ENCODE peak calls at places on chromosome X, in eight cellular contexts. One of them, this sample, is unnamed.

GRCh38 chrX:129642641-129643040 is 12.1 kb downstream of the APLN start:
- DNase-seq in AG08396: no peak
- DNase-seq in NAMALWA: no peak
- DNase-seq in GM13977: no peak
- DNase-seq in HEK293T: no peak
- DNase-seq in activated CD4-positive, CD25-positive, alpha-beta regulatory T cell treated with anti-CD3 and anti-CD28 coated beads, Interleukin-2, amount 50 U/mL, for 72 hours: no peak
- DNase-seq in MM.1S: no peak
- DNase-seq in T-cell: no peak
- DNase-seq in this sample: no peak

GRCh38 chrX:31449064-31449463 is 377.2 kb upstream of the FTHL17 start:
- DNase-seq in AG08396: no peak
- DNase-seq in NAMALWA: no peak
- DNase-seq in GM13977: no peak
- DNase-seq in HEK293T: no peak
- DNase-seq in activated CD4-positive, CD25-positive, alpha-beta regulatory T cell treated with anti-CD3 and anti-CD28 coated beads, Interleukin-2, amount 50 U/mL, for 72 hours: no peak
- DNase-seq in MM.1S: no peak
- DNase-seq in T-cell: no peak
- DNase-seq in this sample: no peak

GRCh38 chrX:148960060-148960459 is 459.6 kb downstream of the AFF2 start:
- DNase-seq in AG08396: no peak
- DNase-seq in NAMALWA: no peak
- DNase-seq in GM13977: no peak
- DNase-seq in HEK293T: no peak
- DNase-seq in activated CD4-positive, CD25-positive, alpha-beta regulatory T cell treated with anti-CD3 and anti-CD28 coated beads, Interleukin-2, amount 50 U/mL, for 72 hours: no peak
- DNase-seq in MM.1S: no peak
- DNase-seq in T-cell: no peak
- DNase-seq in this sample: peak

GRCh38 chrX:16491461-16491860 is 158.5 kb upstream of the S100G start:
- DNase-seq in AG08396: no peak
- DNase-seq in NAMALWA: no peak
- DNase-seq in GM13977: no peak
- DNase-seq in HEK293T: no peak
- DNase-seq in activated CD4-positive, CD25-positive, alpha-beta regulatory T cell treated with anti-CD3 and anti-CD28 coated beads, Interleukin-2, amount 50 U/mL, for 72 hours: no peak
- DNase-seq in MM.1S: no peak
- DNase-seq in T-cell: no peak
- DNase-seq in this sample: no peak

GRCh38 chrX:71366674-71367256 is 608 bp downstream of the TAF1 start:
- DNase-seq in AG08396: peak
- DNase-seq in NAMALWA: peak
- DNase-seq in GM13977: no peak
- DNase-seq in HEK293T: peak
- DNase-seq in activated CD4-positive, CD25-positive, alpha-beta regulatory T cell treated with anti-CD3 and anti-CD28 coated beads, Interleukin-2, amount 50 U/mL, for 72 hours: peak
- DNase-seq in MM.1S: peak
- DNase-seq in T-cell: peak
- DNase-seq in this sample: peak

GRCh38 chrX:72569786-72570185 is 2.9 kb downstream of the HDAC8 start:
- DNase-seq in AG08396: peak
- DNase-seq in NAMALWA: no peak
- DNase-seq in GM13977: no peak
- DNase-seq in HEK293T: no peak
- DNase-seq in activated CD4-positive, CD25-positive, alpha-beta regulatory T cell treated with anti-CD3 and anti-CD28 coated beads, Interleukin-2, amount 50 U/mL, for 72 hours: no peak
- DNase-seq in MM.1S: no peak
- DNase-seq in T-cell: no peak
- DNase-seq in this sample: peak

GRCh38 chrX:71637848-71638247 is 19.5 kb upstream of the CXCR3 start:
- DNase-seq in AG08396: no peak
- DNase-seq in NAMALWA: no peak
- DNase-seq in GM13977: no peak
- DNase-seq in HEK293T: no peak
- DNase-seq in activated CD4-positive, CD25-positive, alpha-beta regulatory T cell treated with anti-CD3 and anti-CD28 coated beads, Interleukin-2, amount 50 U/mL, for 72 hours: no peak
- DNase-seq in MM.1S: no peak
- DNase-seq in T-cell: no peak
- DNase-seq in this sample: no peak

GRCh38 chrX:25968920-25969319 is 169.2 kb upstream of the MAGEB18 start:
- DNase-seq in AG08396: no peak
- DNase-seq in NAMALWA: peak
- DNase-seq in GM13977: peak
- DNase-seq in HEK293T: peak
- DNase-seq in activated CD4-positive, CD25-positive, alpha-beta regulatory T cell treated with anti-CD3 and anti-CD28 coated beads, Interleukin-2, amount 50 U/mL, for 72 hours: no peak
- DNase-seq in MM.1S: peak
- DNase-seq in T-cell: no peak
- DNase-seq in this sample: peak

GRCh38 chrX:2501246-2502102 is 698 bp upstream of the DHRSX start:
- DNase-seq in AG08396: peak
- DNase-seq in NAMALWA: no peak
- DNase-seq in GM13977: peak
- DNase-seq in HEK293T: no peak
- DNase-seq in activated CD4-positive, CD25-positive, alpha-beta regulatory T cell treated with anti-CD3 and anti-CD28 coated beads, Interleukin-2, amount 50 U/mL, for 72 hours: no peak
- DNase-seq in MM.1S: no peak
- DNase-seq in T-cell: no peak
- DNase-seq in this sample: no peak

GRCh38 chrX:84259868-84260267 is 71.9 kb upstream of the RPS6KA6 start:
- DNase-seq in AG08396: no peak
- DNase-seq in NAMALWA: no peak
- DNase-seq in GM13977: no peak
- DNase-seq in HEK293T: no peak
- DNase-seq in activated CD4-positive, CD25-positive, alpha-beta regulatory T cell treated with anti-CD3 and anti-CD28 coated beads, Interleukin-2, amount 50 U/mL, for 72 hours: no peak
- DNase-seq in MM.1S: no peak
- DNase-seq in T-cell: no peak
- DNase-seq in this sample: no peak

GRCh38 chrX:20144491-20144890 is 2.9 kb upstream of the EIF1AX start:
- DNase-seq in AG08396: no peak
- DNase-seq in NAMALWA: no peak
- DNase-seq in GM13977: no peak
- DNase-seq in HEK293T: no peak
- DNase-seq in activated CD4-positive, CD25-positive, alpha-beta regulatory T cell treated with anti-CD3 and anti-CD28 coated beads, Interleukin-2, amount 50 U/mL, for 72 hours: no peak
- DNase-seq in MM.1S: no peak
- DNase-seq in T-cell: no peak
- DNase-seq in this sample: peak

GRCh38 chrX:126655061-126655460 is 102.4 kb upstream of the DCAF12L1 start:
- DNase-seq in AG08396: no peak
- DNase-seq in NAMALWA: no peak
- DNase-seq in GM13977: no peak
- DNase-seq in HEK293T: no peak
- DNase-seq in activated CD4-positive, CD25-positive, alpha-beta regulatory T cell treated with anti-CD3 and anti-CD28 coated beads, Interleukin-2, amount 50 U/mL, for 72 hours: no peak
- DNase-seq in MM.1S: no peak
- DNase-seq in T-cell: no peak
- DNase-seq in this sample: peak

GRCh38 chrX:46979340-46979739 is 67.1 kb downstream of the JADE3 start:
- DNase-seq in AG08396: peak
- DNase-seq in NAMALWA: no peak
- DNase-seq in GM13977: no peak
- DNase-seq in HEK293T: no peak
- DNase-seq in activated CD4-positive, CD25-positive, alpha-beta regulatory T cell treated with anti-CD3 and anti-CD28 coated beads, Interleukin-2, amount 50 U/mL, for 72 hours: no peak
- DNase-seq in MM.1S: no peak
- DNase-seq in T-cell: no peak
- DNase-seq in this sample: no peak

GRCh38 chrX:10615931-10616780 is 4.2 kb downstream of the MID1 start:
- DNase-seq in AG08396: peak
- DNase-seq in NAMALWA: peak
- DNase-seq in GM13977: peak
- DNase-seq in HEK293T: peak
- DNase-seq in activated CD4-positive, CD25-positive, alpha-beta regulatory T cell treated with anti-CD3 and anti-CD28 coated beads, Interleukin-2, amount 50 U/mL, for 72 hours: no peak
- DNase-seq in MM.1S: no peak
- DNase-seq in T-cell: no peak
- DNase-seq in this sample: peak

GRCh38 chrX:134764202-134764785 is 106.0 kb upstream of the PLAC1 start:
- DNase-seq in AG08396: peak
- DNase-seq in NAMALWA: peak
- DNase-seq in GM13977: peak
- DNase-seq in HEK293T: peak
- DNase-seq in activated CD4-positive, CD25-positive, alpha-beta regulatory T cell treated with anti-CD3 and anti-CD28 coated beads, Interleukin-2, amount 50 U/mL, for 72 hours: no peak
- DNase-seq in MM.1S: peak
- DNase-seq in T-cell: no peak
- DNase-seq in this sample: peak

GRCh38 chrX:45849261-45849660 is 648.6 kb upstream of the DIPK2B start:
- DNase-seq in AG08396: peak
- DNase-seq in NAMALWA: peak
- DNase-seq in GM13977: peak
- DNase-seq in HEK293T: peak
- DNase-seq in activated CD4-positive, CD25-positive, alpha-beta regulatory T cell treated with anti-CD3 and anti-CD28 coated beads, Interleukin-2, amount 50 U/mL, for 72 hours: no peak
- DNase-seq in MM.1S: peak
- DNase-seq in T-cell: peak
- DNase-seq in this sample: peak

GRCh38 chrX:46912673-46913491 is 661 bp downstream of the JADE3 start:
- DNase-seq in AG08396: peak
- DNase-seq in NAMALWA: peak
- DNase-seq in GM13977: peak
- DNase-seq in HEK293T: peak
- DNase-seq in activated CD4-positive, CD25-positive, alpha-beta regulatory T cell treated with anti-CD3 and anti-CD28 coated beads, Interleukin-2, amount 50 U/mL, for 72 hours: peak
- DNase-seq in MM.1S: peak
- DNase-seq in T-cell: no peak
- DNase-seq in this sample: peak

GRCh38 chrX:119004920-119005524 is 30.6 kb downstream of the LONRF3 start:
- DNase-seq in AG08396: peak
- DNase-seq in NAMALWA: peak
- DNase-seq in GM13977: peak
- DNase-seq in HEK293T: peak
- DNase-seq in activated CD4-positive, CD25-positive, alpha-beta regulatory T cell treated with anti-CD3 and anti-CD28 coated beads, Interleukin-2, amount 50 U/mL, for 72 hours: peak
- DNase-seq in MM.1S: peak
- DNase-seq in T-cell: peak
- DNase-seq in this sample: peak

GRCh38 chrX:118726887-118727685 is at the start of gene IL13RA1:
- DNase-seq in AG08396: peak
- DNase-seq in NAMALWA: no peak
- DNase-seq in GM13977: peak
- DNase-seq in HEK293T: peak
- DNase-seq in activated CD4-positive, CD25-positive, alpha-beta regulatory T cell treated with anti-CD3 and anti-CD28 coated beads, Interleukin-2, amount 50 U/mL, for 72 hours: peak
- DNase-seq in MM.1S: peak
- DNase-seq in T-cell: no peak
- DNase-seq in this sample: peak

GRCh38 chrX:123310112-123310511 is 126.0 kb downstream of the GRIA3 start:
- DNase-seq in AG08396: no peak
- DNase-seq in NAMALWA: no peak
- DNase-seq in GM13977: no peak
- DNase-seq in HEK293T: no peak
- DNase-seq in activated CD4-positive, CD25-positive, alpha-beta regulatory T cell treated with anti-CD3 and anti-CD28 coated beads, Interleukin-2, amount 50 U/mL, for 72 hours: no peak
- DNase-seq in MM.1S: no peak
- DNase-seq in T-cell: no peak
- DNase-seq in this sample: no peak

GRCh38 chrX:110143454-110144210 is 140.7 kb downstream of the TMEM164 start:
- DNase-seq in AG08396: no peak
- DNase-seq in NAMALWA: no peak
- DNase-seq in GM13977: no peak
- DNase-seq in HEK293T: no peak
- DNase-seq in activated CD4-positive, CD25-positive, alpha-beta regulatory T cell treated with anti-CD3 and anti-CD28 coated beads, Interleukin-2, amount 50 U/mL, for 72 hours: no peak
- DNase-seq in MM.1S: no peak
- DNase-seq in T-cell: no peak
- DNase-seq in this sample: no peak

GRCh38 chrX:41779058-41779564 is 55.1 kb downstream of the GPR82 start:
- DNase-seq in AG08396: no peak
- DNase-seq in NAMALWA: no peak
- DNase-seq in GM13977: no peak
- DNase-seq in HEK293T: no peak
- DNase-seq in activated CD4-positive, CD25-positive, alpha-beta regulatory T cell treated with anti-CD3 and anti-CD28 coated beads, Interleukin-2, amount 50 U/mL, for 72 hours: no peak
- DNase-seq in MM.1S: no peak
- DNase-seq in T-cell: no peak
- DNase-seq in this sample: peak

GRCh38 chrX:154373340-154374306 is 811 bp downstream of the FLNA start:
- DNase-seq in AG08396: peak
- DNase-seq in NAMALWA: no peak
- DNase-seq in GM13977: peak
- DNase-seq in HEK293T: peak
- DNase-seq in activated CD4-positive, CD25-positive, alpha-beta regulatory T cell treated with anti-CD3 and anti-CD28 coated beads, Interleukin-2, amount 50 U/mL, for 72 hours: no peak
- DNase-seq in MM.1S: no peak
- DNase-seq in T-cell: no peak
- DNase-seq in this sample: peak

GRCh38 chrX:137748827-137749226 is 182.9 kb downstream of the ZIC3 start:
- DNase-seq in AG08396: no peak
- DNase-seq in NAMALWA: no peak
- DNase-seq in GM13977: no peak
- DNase-seq in HEK293T: no peak
- DNase-seq in activated CD4-positive, CD25-positive, alpha-beta regulatory T cell treated with anti-CD3 and anti-CD28 coated beads, Interleukin-2, amount 50 U/mL, for 72 hours: no peak
- DNase-seq in MM.1S: no peak
- DNase-seq in T-cell: no peak
- DNase-seq in this sample: no peak

GRCh38 chrX:111372065-111372464 is 39.9 kb downstream of the DCX start:
- DNase-seq in AG08396: no peak
- DNase-seq in NAMALWA: no peak
- DNase-seq in GM13977: no peak
- DNase-seq in HEK293T: no peak
- DNase-seq in activated CD4-positive, CD25-positive, alpha-beta regulatory T cell treated with anti-CD3 and anti-CD28 coated beads, Interleukin-2, amount 50 U/mL, for 72 hours: no peak
- DNase-seq in MM.1S: no peak
- DNase-seq in T-cell: no peak
- DNase-seq in this sample: no peak

GRCh38 chrX:10660171-10660570 is 39.8 kb upstream of the MID1 start:
- DNase-seq in AG08396: no peak
- DNase-seq in NAMALWA: no peak
- DNase-seq in GM13977: no peak
- DNase-seq in HEK293T: no peak
- DNase-seq in activated CD4-positive, CD25-positive, alpha-beta regulatory T cell treated with anti-CD3 and anti-CD28 coated beads, Interleukin-2, amount 50 U/mL, for 72 hours: no peak
- DNase-seq in MM.1S: no peak
- DNase-seq in T-cell: no peak
- DNase-seq in this sample: no peak

GRCh38 chrX:154036513-154036912 is 16.8 kb upstream of the IRAK1 start:
- DNase-seq in AG08396: no peak
- DNase-seq in NAMALWA: no peak
- DNase-seq in GM13977: no peak
- DNase-seq in HEK293T: no peak
- DNase-seq in activated CD4-positive, CD25-positive, alpha-beta regulatory T cell treated with anti-CD3 and anti-CD28 coated beads, Interleukin-2, amount 50 U/mL, for 72 hours: no peak
- DNase-seq in MM.1S: no peak
- DNase-seq in T-cell: peak
- DNase-seq in this sample: no peak

GRCh38 chrX:136193771-136194170 is 46.4 kb downstream of the FHL1 start:
- DNase-seq in AG08396: no peak
- DNase-seq in NAMALWA: no peak
- DNase-seq in GM13977: no peak
- DNase-seq in HEK293T: no peak
- DNase-seq in activated CD4-positive, CD25-positive, alpha-beta regulatory T cell treated with anti-CD3 and anti-CD28 coated beads, Interleukin-2, amount 50 U/mL, for 72 hours: no peak
- DNase-seq in MM.1S: no peak
- DNase-seq in T-cell: no peak
- DNase-seq in this sample: peak

GRCh38 chrX:143571521-143571920 is 54.2 kb upstream of the SPANXN3 start:
- DNase-seq in AG08396: no peak
- DNase-seq in NAMALWA: no peak
- DNase-seq in GM13977: no peak
- DNase-seq in HEK293T: no peak
- DNase-seq in activated CD4-positive, CD25-positive, alpha-beta regulatory T cell treated with anti-CD3 and anti-CD28 coated beads, Interleukin-2, amount 50 U/mL, for 72 hours: no peak
- DNase-seq in MM.1S: no peak
- DNase-seq in T-cell: no peak
- DNase-seq in this sample: peak

GRCh38 chrX:70087857-70088256 is 25.6 kb downstream of the OTUD6A start:
- DNase-seq in AG08396: peak
- DNase-seq in NAMALWA: no peak
- DNase-seq in GM13977: no peak
- DNase-seq in HEK293T: no peak
- DNase-seq in activated CD4-positive, CD25-positive, alpha-beta regulatory T cell treated with anti-CD3 and anti-CD28 coated beads, Interleukin-2, amount 50 U/mL, for 72 hours: no peak
- DNase-seq in MM.1S: no peak
- DNase-seq in T-cell: no peak
- DNase-seq in this sample: peak

GRCh38 chrX:137187540-137187939 is 153.7 kb upstream of the GPR101 start:
- DNase-seq in AG08396: no peak
- DNase-seq in NAMALWA: no peak
- DNase-seq in GM13977: no peak
- DNase-seq in HEK293T: no peak
- DNase-seq in activated CD4-positive, CD25-positive, alpha-beta regulatory T cell treated with anti-CD3 and anti-CD28 coated beads, Interleukin-2, amount 50 U/mL, for 72 hours: no peak
- DNase-seq in MM.1S: no peak
- DNase-seq in T-cell: no peak
- DNase-seq in this sample: no peak

GRCh38 chrX:9663216-9663615 is 102.4 kb downstream of the GPR143 start:
- DNase-seq in AG08396: no peak
- DNase-seq in NAMALWA: no peak
- DNase-seq in GM13977: no peak
- DNase-seq in HEK293T: no peak
- DNase-seq in activated CD4-positive, CD25-positive, alpha-beta regulatory T cell treated with anti-CD3 and anti-CD28 coated beads, Interleukin-2, amount 50 U/mL, for 72 hours: no peak
- DNase-seq in MM.1S: no peak
- DNase-seq in T-cell: no peak
- DNase-seq in this sample: no peak

GRCh38 chrX:40459576-40460158 is 121.1 kb upstream of the ATP6AP2 start:
- DNase-seq in AG08396: no peak
- DNase-seq in NAMALWA: no peak
- DNase-seq in GM13977: no peak
- DNase-seq in HEK293T: no peak
- DNase-seq in activated CD4-positive, CD25-positive, alpha-beta regulatory T cell treated with anti-CD3 and anti-CD28 coated beads, Interleukin-2, amount 50 U/mL, for 72 hours: no peak
- DNase-seq in MM.1S: no peak
- DNase-seq in T-cell: no peak
- DNase-seq in this sample: no peak

GRCh38 chrX:104008831-104009230 is 4.7 kb downstream of the H2BW1 start:
- DNase-seq in AG08396: no peak
- DNase-seq in NAMALWA: no peak
- DNase-seq in GM13977: no peak
- DNase-seq in HEK293T: no peak
- DNase-seq in activated CD4-positive, CD25-positive, alpha-beta regulatory T cell treated with anti-CD3 and anti-CD28 coated beads, Interleukin-2, amount 50 U/mL, for 72 hours: no peak
- DNase-seq in MM.1S: no peak
- DNase-seq in T-cell: no peak
- DNase-seq in this sample: no peak